ENCODE peak calls at places on chromosome 16, in four cellular contexts. I, G, K and D are unnamed samples.

GRCh38 chr16:2497116-2497630 is 16.6 kb upstream of the ATP6V0C start:
- DNase-seq in I (no peak), G (no peak), K (no peak), D (no peak)

GRCh38 chr16:54937673-54938350 is 7.1 kb downstream of the IRX5 start:
- DNase-seq in I (no peak), G (peak; percentile 54), K (no peak), D (no peak)

GRCh38 chr16:359067-359763 is 6.7 kb upstream of the AXIN1 start:
- DNase-seq in I (no peak), G (no peak), K (peak; percentile 67), D (no peak)

GRCh38 chr16:3508736-3509135 is 7.9 kb downstream of the CLUAP1 start:
- DNase-seq in I (no peak), G (no peak), K (no peak), D (no peak)

GRCh38 chr16:63447121-63447520 is 1410.9 kb upstream of the CDH8 start:
- DNase-seq in I (no peak), G (no peak), K (no peak), D (no peak)

GRCh38 chr16:50562657-50563056 is 14.5 kb downstream of the NKD1 start:
- DNase-seq in I (no peak), G (no peak), K (no peak), D (no peak)

GRCh38 chr16:49970818-49971431 is 54.1 kb upstream of the CNEP1R1 start:
- DNase-seq in I (no peak), G (no peak), K (no peak), D (no peak)

GRCh38 chr16:17365211-17365541 is 105.6 kb downstream of the XYLT1 start:
- DNase-seq in I (no peak), G (no peak), K (no peak), D (no peak)

GRCh38 chr16:57480127-57480753 is 6.1 kb downstream of the DOK4 start:
- DNase-seq in I (no peak), G (no peak), K (peak; percentile 88), D (no peak)

GRCh38 chr16:10312023-10312422 is 73.8 kb upstream of the ATF7IP2 start:
- DNase-seq in I (no peak), G (no peak), K (no peak), D (no peak)
- H3K4me3 ChIP-seq in I (no peak overlapping the region), G (no peak overlapping the region), K (no peak overlapping the region), D (no peak overlapping the region)

GRCh38 chr16:85137323-85138072 is 25.2 kb upstream of the CIBAR2 start:
- DNase-seq in I (no peak), G (no peak), K (peak; percentile 87), D (no peak)

GRCh38 chr16:85136705-85137322 is 24.5 kb upstream of the CIBAR2 start:
- DNase-seq in I (no peak), G (no peak), K (peak; percentile 95), D (peak; percentile 84)

GRCh38 chr16:85134794-85135153 is 22.5 kb upstream of the CIBAR2 start:
- DNase-seq in I (no peak), G (no peak), K (no peak), D (no peak)

GRCh38 chr16:85138073-85138824 is 26.0 kb upstream of the CIBAR2 start:
- DNase-seq in I (no peak), G (no peak), K (no peak), D (no peak)

DNA sequence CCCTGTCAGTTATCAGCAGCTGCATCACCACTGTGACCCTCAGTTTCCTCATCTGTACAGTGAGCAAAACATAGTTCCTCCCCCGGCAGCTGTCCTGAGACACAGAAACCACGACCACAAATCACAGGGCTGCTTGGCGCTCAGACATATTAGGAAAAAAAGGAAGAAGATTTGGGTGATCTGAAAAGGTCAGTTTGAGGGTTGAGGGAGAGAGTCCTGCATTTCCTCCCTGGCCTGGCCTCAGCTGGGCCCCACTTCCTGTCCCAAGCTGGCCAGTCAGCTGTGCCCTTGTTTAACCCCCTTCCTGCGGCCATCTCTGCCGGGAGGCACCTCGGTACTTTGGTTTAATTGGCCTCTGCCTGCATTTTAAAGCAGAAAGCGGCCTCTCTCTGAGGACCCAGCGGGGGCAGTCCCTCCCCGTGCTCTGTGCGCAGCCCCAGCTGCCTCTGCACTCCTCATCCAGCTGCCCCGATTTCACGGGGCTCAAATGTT is 24.0 kb upstream of the CIBAR2 start:
- DNase-seq in I (peak; percentile 28), G (no peak), K (no peak), D (no peak)
- TF ChIP-seq SUZ12 in I (no peak), G (no peak), K (no peak), D (no peak)

GRCh38 chr16:11354733-11355574 is 9.7 kb downstream of the RMI2 start:
- DNase-seq in I (peak; percentile 79), G (no peak), K (no peak), D (no peak)
- TF ChIP-seq ZNF274 in I (no peak), G (no peak), K (no peak), D (no peak)

GRCh38 chr16:66408181-66409048 is 18.7 kb upstream of the BEAN1 start:
- DNase-seq in I (no peak), G (no peak), K (peak; percentile 93), D (no peak)
- H3K4me3 ChIP-seq in I (no peak overlapping the region), G (no peak overlapping the region), K (peak overlapping the region; percentile 50), D (no peak overlapping the region)

DNA sequence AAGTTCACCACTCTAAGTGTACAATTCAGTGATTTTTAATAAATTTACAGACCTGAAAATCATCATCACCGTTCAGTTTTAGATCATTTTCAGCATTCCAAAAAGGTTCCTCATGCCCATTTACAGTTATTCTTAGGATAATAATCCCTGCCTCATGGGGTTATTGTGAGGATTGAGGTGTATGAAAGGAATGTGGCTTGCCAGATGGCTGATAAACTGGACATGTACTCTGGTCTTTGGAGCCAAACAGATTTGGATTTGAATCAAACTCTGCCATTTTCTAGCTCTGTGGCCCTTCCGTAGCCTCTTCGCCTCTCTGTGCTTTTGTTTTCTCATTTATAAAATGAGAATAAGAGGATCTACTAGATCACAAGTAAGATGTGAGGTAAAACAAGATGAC is 53.9 kb upstream of the GPRC5B start:
- DNase-seq in I (no peak), G (no peak), K (no peak), D (no peak)
- TF ChIP-seq SUZ12 in I (no peak), G (no peak), K (no peak), D (no peak)

DNA sequence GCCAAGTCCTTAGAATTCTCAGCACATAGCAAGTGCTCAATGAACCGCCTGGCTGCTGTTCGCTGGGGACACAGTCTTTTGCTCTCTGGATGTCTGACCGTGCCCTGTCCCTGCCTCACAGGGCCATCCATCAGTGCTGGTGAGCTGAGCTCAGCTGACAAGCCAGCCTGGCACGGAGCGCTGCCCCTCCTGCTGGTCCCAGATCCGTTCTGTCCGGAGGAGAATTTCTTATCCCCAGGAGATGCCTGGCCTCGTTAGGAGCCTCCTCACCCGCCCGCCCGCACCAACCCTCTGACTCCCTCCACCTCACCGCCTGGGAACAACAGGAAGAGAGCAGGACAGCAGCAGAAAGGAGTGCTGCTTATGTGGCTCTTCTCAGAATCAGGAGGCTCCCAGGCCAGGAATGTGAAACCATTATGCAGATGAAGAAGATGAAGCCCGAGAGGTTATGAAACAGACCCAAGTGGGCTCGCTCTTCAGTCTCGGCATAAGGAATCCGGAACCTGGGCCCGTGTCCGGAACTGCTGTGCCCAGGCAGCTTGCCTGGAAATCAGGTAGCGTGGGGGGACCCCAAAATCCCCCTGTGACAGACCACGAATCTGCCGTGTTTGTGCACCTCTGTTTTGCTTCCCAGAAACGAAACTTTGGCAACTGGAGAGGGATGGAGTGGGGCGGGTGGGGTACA is 28.8 kb upstream of the RMI2 start:
- DNase-seq in I (no peak), G (peak; percentile 71), K (no peak), D (peak; percentile 77)
- TF ChIP-seq ZNF274 in I (no peak), G (no peak), K (no peak), D (no peak)

GRCh38 chr16:31200821-31201510 is 1.6 kb downstream of the PYCARD start:
- DNase-seq in I (no peak), G (no peak), K (no peak), D (no peak)

GRCh38 chr16:31199430-31200041 is 3.0 kb downstream of the PYCARD start:
- DNase-seq in I (no peak), G (no peak), K (no peak), D (no peak)

GRCh38 chr16:31201511-31202401 is 804 bp downstream of the PYCARD start:
- DNase-seq in I (no peak), G (peak; percentile 81), K (no peak), D (no peak)

GRCh38 chr16:31204871-31205666 is 2.5 kb upstream of the PYCARD start:
- DNase-seq in I (no peak), G (no peak), K (no peak), D (no peak)

GRCh38 chr16:31202402-31203385 is at the start of gene PYCARD:
- DNase-seq in I (no peak), G (peak; percentile 79), K (no peak), D (no peak)
- H3K4me3 ChIP-seq in I (peak within 1 kb of the TSS; percentile 86), G (peak within 1 kb of the TSS; percentile 73), K (peak within 1 kb of the TSS; percentile 61), D (peak within 1 kb of the TSS; percentile 82)

GRCh38 chr16:81454044-81454443 is 9.4 kb downstream of the CMIP start:
- DNase-seq in I (no peak), G (no peak), K (no peak), D (no peak)

GRCh38 chr16:81455006-81455405 is 10.4 kb downstream of the CMIP start:
- DNase-seq in I (no peak), G (no peak), K (no peak), D (no peak)

GRCh38 chr16:81451753-81452680 is 7.4 kb downstream of the CMIP start:
- DNase-seq in I (no peak), G (no peak), K (peak; percentile 99), D (no peak)

GRCh38 chr16:81450783-81451491 is 6.3 kb downstream of the CMIP start:
- DNase-seq in I (no peak), G (no peak), K (no peak), D (no peak)

DNA sequence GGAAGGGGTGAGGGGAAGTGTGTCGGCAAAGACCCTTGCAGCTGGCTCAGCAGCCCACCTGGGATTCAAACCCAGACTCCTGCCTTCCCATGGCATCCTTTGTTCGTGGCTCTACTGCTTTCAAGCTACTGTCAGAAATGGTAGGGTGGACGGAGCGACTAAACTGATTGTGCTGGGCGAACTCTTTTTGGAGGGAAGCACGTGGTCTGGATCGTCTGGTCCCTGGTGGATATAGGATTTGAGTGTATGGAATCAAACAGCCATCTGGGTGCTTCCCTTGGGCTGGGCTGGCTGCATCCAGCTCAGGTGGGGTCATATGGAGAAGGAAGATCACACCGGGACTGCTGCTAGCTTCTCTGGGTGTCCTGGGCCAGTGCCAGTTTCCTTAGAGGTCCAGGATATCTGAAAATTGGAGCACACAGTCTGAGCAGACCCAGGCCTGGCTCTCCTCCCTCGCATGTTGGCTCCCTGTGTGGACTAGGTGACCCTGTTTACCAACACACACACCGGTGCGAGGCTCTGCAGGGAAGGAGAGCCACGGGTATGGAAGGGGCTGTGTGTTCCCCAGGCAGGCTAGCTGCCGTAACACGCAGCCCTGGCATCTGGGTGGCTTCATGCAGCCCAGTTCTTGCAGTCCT is 8.6 kb downstream of the CMIP start:
- DNase-seq in I (no peak), G (no peak), K (no peak), D (no peak)
- TF ChIP-seq SUZ12 in I (no peak), G (no peak), K (no peak), D (no peak)

GRCh38 chr16:74450236-74450635 is 29.0 kb upstream of the CLEC18B start:
- DNase-seq in I (no peak), G (no peak), K (no peak), D (no peak)

GRCh38 chr16:74450967-74451760 is 29.9 kb upstream of the CLEC18B start:
- DNase-seq in I (no peak), G (no peak), K (no peak), D (no peak)

GRCh38 chr16:74449470-74449869 is 28.2 kb upstream of the CLEC18B start:
- DNase-seq in I (no peak), G (no peak), K (no peak), D (no peak)

GRCh38 chr16:74455213-74455612 is 33.9 kb upstream of the CLEC18B start:
- DNase-seq in I (no peak), G (no peak), K (peak; percentile 27), D (no peak)

GRCh38 chr16:74451951-74452758 is 30.9 kb upstream of the CLEC18B start:
- DNase-seq in I (peak; percentile 38), G (no peak), K (no peak), D (no peak)
- TF ChIP-seq ZNF274 in I (no peak), G (no peak), K (no peak), D (no peak)